ENCODE peak calls at places on chromosome X, in nine cellular contexts. U is heart left ventricle, Y is heart right ventricle, O is fibroblast of lung, B is brain microvascular endothelial cell, C is H9, R is mammary epithelial cell, H is trophoblast cell, A is esophagus squamous epithelium. J is an unnamed sample.

GRCh38 chrX:19382500-19383145 is 38.9 kb downstream of the PDHA1 start:
- DNase-seq in R (peak), C (peak), O (peak), Y (peak), U (peak), B (peak), A (no peak), H (peak), J (peak)

GRCh38 chrX:149825424-149825823 is 43.7 kb downstream of the MAGEA9 start:
- DNase-seq in Y (no peak), R (no peak), H (no peak), O (no peak), A (no peak), U (no peak), C (peak), B (peak), J (peak)

GRCh38 chrX:155857561-155857960 is 23.6 kb upstream of the VAMP7 start:
- DNase-seq in O (peak), Y (no peak), A (no peak), C (peak), R (no peak), B (no peak), U (no peak), H (no peak), J (peak)

GRCh38 chrX:136752796-136753195 is 27.9 kb downstream of the ARHGEF6 start:
- DNase-seq in B (peak), Y (no peak), A (no peak), H (no peak), U (no peak), C (no peak), R (no peak), O (peak), J (no peak)

GRCh38 chrX:55710701-55711100 is 6.8 kb upstream of the RRAGB start:
- DNase-seq in O (peak), C (no peak), H (peak), B (peak), U (no peak), A (no peak), R (peak), Y (peak), J (no peak)

GRCh38 chrX:11111038-11111851 is at the start of gene HCCS:
- DNase-seq in A (peak), Y (peak), H (peak), U (peak), O (peak), B (peak), R (peak), C (peak), J (peak)

GRCh38 chrX:125522752-125523151 is 203.1 kb downstream of the TEX13C start:
- DNase-seq in B (no peak), H (no peak), R (no peak), C (no peak), U (no peak), Y (no peak), O (no peak), A (no peak), J (no peak)

GRCh38 chrX:331145-331771 is 12.7 kb upstream of the GTPBP6 start:
- DNase-seq in B (peak), R (no peak), Y (no peak), U (peak), A (no peak), C (no peak), H (no peak), O (peak), J (no peak)

GRCh38 chrX:79366888-79367749 is at the start of gene ITM2A:
- DNase-seq in H (no peak), A (no peak), U (peak), C (peak), Y (peak), B (no peak), O (no peak), R (peak), J (peak)

GRCh38 chrX:39894626-39895025 is 203.1 kb downstream of the BCOR start:
- DNase-seq in R (no peak), A (no peak), B (no peak), Y (no peak), O (no peak), C (no peak), H (no peak), U (no peak), J (no peak)

GRCh38 chrX:18390941-18391538 is 34.4 kb upstream of the CDKL5 start:
- DNase-seq in O (peak), Y (peak), B (peak), R (peak), C (peak), A (peak), H (peak), U (peak), J (peak)

GRCh38 chrX:71216446-71216845 is 6.6 kb upstream of the GJB1 start:
- DNase-seq in C (no peak), O (no peak), H (no peak), A (no peak), B (no peak), U (no peak), Y (no peak), R (no peak), J (no peak)

GRCh38 chrX:150508461-150509367 is 59.7 kb upstream of the MTM1 start:
- DNase-seq in U (peak), C (peak), Y (peak), H (no peak), O (peak), A (no peak), B (no peak), R (no peak), J (peak)

GRCh38 chrX:1162119-1162916 is 50.1 kb downstream of the CRLF2 start:
- DNase-seq in B (no peak), R (no peak), C (no peak), U (no peak), O (no peak), H (no peak), Y (no peak), A (no peak), J (no peak)

GRCh38 chrX:20177093-20177492 is 35.5 kb upstream of the EIF1AX start:
- DNase-seq in H (no peak), B (no peak), R (no peak), C (no peak), A (no peak), Y (no peak), O (no peak), U (no peak), J (no peak)

GRCh38 chrX:139120760-139121159 is 409.2 kb upstream of the FGF13 start:
- DNase-seq in Y (no peak), H (no peak), A (no peak), R (peak), B (no peak), U (no peak), C (no peak), O (no peak), J (no peak)

GRCh38 chrX:39017062-39017461 is 215.8 kb downstream of the MID1IP1 start:
- DNase-seq in B (no peak), A (no peak), H (no peak), R (no peak), Y (no peak), C (no peak), U (no peak), O (no peak), J (no peak)

GRCh38 chrX:16155586-16155985 is 11.7 kb upstream of the MAGEB17 start:
- DNase-seq in B (no peak), C (no peak), O (no peak), H (no peak), U (no peak), R (no peak), A (no peak), Y (no peak), J (no peak)

GRCh38 chrX:119410027-119410819 is 11.1 kb downstream of the SLC25A43 start:
- DNase-seq in B (peak), A (peak), R (peak), U (no peak), O (peak), C (no peak), H (peak), Y (no peak), J (peak)

GRCh38 chrX:866441-866990 is 235.9 kb downstream of the SHOX start:
- DNase-seq in A (no peak), U (no peak), Y (no peak), H (no peak), B (no peak), O (no peak), C (no peak), R (no peak), J (no peak)

GRCh38 chrX:12488781-12489180 is 302.4 kb upstream of the PRPS2 start:
- DNase-seq in C (no peak), H (no peak), A (no peak), Y (no peak), R (no peak), B (no peak), O (no peak), U (no peak), J (no peak)

GRCh38 chrX:12249997-12250396 is 111.7 kb downstream of the FRMPD4 start:
- DNase-seq in Y (no peak), C (no peak), A (no peak), U (no peak), R (peak), O (no peak), B (peak), H (no peak), J (no peak)

GRCh38 chrX:108159028-108159670 is 67.6 kb downstream of the ATG4A start:
- DNase-seq in B (no peak), R (no peak), O (no peak), U (no peak), H (no peak), Y (no peak), A (no peak), C (no peak), J (no peak)

GRCh38 chrX:40174594-40175415 is 77.0 kb upstream of the BCOR start:
- DNase-seq in A (no peak), O (peak), R (no peak), U (peak), H (peak), C (peak), Y (no peak), B (peak), J (peak)

GRCh38 chrX:30613736-30614135 is 36.2 kb upstream of the TASL start:
- DNase-seq in O (no peak), A (no peak), H (no peak), Y (no peak), U (no peak), C (no peak), R (no peak), B (no peak), J (no peak)

GRCh38 chrX:39819921-39820849 is 277.6 kb downstream of the BCOR start:
- DNase-seq in B (no peak), R (no peak), Y (no peak), O (no peak), U (peak), A (no peak), C (peak), H (no peak), J (peak)

GRCh38 chrX:105744291-105744690 is 78.0 kb upstream of the NRK start:
- DNase-seq in B (no peak), R (peak), U (no peak), O (no peak), Y (no peak), A (no peak), H (peak), C (no peak), J (no peak)

GRCh38 chrX:77446840-77447239 is 349 bp upstream of the FGF16 start:
- DNase-seq in C (no peak), A (no peak), H (no peak), B (no peak), O (peak), Y (no peak), U (no peak), R (no peak), J (peak)

GRCh38 chrX:31546130-31546529 is 474.3 kb upstream of the FTHL17 start:
- DNase-seq in B (peak), O (peak), Y (no peak), H (no peak), A (no peak), U (no peak), R (peak), C (no peak), J (peak)

GRCh38 chrX:37302569-37302968 is 46.6 kb upstream of the PRRG1 start:
- DNase-seq in A (no peak), U (peak), B (peak), Y (no peak), R (peak), O (peak), C (peak), H (no peak), J (peak)

GRCh38 chrX:151973851-151974335 is 583 bp downstream of the GABRE start:
- DNase-seq in A (no peak), B (no peak), Y (peak), C (peak), H (no peak), R (peak), U (peak), O (no peak), J (peak)

GRCh38 chrX:120125444-120125843 is 9.7 kb upstream of the RHOXF1 start:
- DNase-seq in C (no peak), Y (peak), R (no peak), U (no peak), O (peak), B (no peak), A (no peak), H (no peak), J (no peak)

GRCh38 chrX:135543924-135544323 is 23.5 kb downstream of the INTS6L start:
- DNase-seq in B (no peak), Y (no peak), A (no peak), C (peak), O (no peak), U (no peak), H (no peak), R (no peak), J (peak)

GRCh38 chrX:135549519-135549918 is 29.1 kb downstream of the INTS6L start:
- DNase-seq in A (no peak), R (no peak), Y (no peak), O (no peak), H (no peak), C (no peak), B (no peak), U (no peak), J (no peak)

DNA sequence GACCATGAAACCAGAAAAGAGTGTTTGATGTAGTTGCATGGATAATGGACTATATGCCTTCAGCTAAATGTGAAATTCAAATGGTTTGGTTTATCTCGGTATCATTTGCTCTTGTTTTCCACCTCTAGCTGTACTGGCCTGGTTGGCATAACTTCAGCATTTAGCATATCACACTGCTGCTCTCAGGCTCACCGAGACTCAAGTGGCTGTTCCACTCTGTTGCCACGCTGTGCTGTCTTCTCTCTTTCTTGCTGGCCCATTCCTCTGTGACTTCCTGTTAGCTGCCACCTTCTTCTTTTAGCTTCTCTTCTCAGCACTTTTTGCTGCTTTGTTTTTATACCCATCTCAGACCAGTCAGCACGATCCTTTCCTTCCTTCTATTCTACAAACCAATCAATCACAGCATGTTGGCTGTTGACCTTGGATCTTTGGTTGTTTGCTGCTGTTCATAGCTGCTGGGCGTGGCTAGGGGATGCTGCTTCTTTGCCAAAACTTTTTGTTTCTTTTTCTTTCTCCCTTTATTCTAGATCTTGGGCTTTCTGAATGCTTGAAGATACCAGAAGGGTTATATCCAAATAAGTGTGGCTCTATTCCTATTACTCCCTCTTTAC is 24.0 kb downstream of the INTS6L start:
- DNase-seq in H (no peak), C (no peak), Y (no peak), O (no peak), A (no peak), R (no peak), B (no peak), U (peak), J (no peak)
- H3K27ac ChIP-seq in H (no peak), C (no peak), Y (no peak), O (no peak), A (no peak), R (no peak), B (no peak), U (no peak), J (no peak)

DNA sequence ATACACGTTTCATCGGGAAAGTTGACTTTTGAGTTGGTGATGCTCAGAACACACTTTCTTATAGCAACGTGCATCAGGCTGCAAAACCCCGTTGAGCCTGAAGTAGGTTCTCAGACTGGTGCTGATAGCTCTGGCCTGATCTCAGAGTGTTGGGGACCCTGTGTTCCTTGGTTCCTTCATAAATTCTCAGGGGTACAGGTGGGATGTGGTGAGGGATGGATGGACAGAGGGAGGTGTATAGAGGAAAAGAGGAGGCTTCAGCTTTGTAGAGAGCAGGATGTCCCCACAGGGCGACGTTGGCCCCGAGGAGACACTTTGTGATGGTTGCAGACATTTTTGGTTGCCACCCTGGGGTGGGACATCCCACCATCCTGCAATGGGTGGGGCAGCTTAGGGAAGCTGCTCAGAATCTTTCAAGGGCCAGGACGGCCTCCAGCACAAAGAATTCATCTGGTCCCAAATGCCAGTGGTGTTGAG is 2.5 kb downstream of the CD99 start:
- DNase-seq in R (no peak), Y (no peak), B (no peak), A (no peak), C (no peak), U (no peak), O (no peak), H (no peak), J (no peak)
- H3K27ac ChIP-seq in R (no peak), Y (peak), B (no peak), A (no peak), C (no peak), U (peak), O (peak), H (peak), J (no peak)

GRCh38 chrX:154775611-154776349 is 13.1 kb downstream of the DKC1 start:
- DNase-seq in Y (peak), A (no peak), O (no peak), U (peak), R (peak), C (no peak), B (no peak), H (no peak), J (peak)
- H3K27ac ChIP-seq in Y (no peak), A (no peak), O (no peak), U (no peak), R (no peak), C (no peak), B (no peak), H (no peak), J (no peak)

DNA sequence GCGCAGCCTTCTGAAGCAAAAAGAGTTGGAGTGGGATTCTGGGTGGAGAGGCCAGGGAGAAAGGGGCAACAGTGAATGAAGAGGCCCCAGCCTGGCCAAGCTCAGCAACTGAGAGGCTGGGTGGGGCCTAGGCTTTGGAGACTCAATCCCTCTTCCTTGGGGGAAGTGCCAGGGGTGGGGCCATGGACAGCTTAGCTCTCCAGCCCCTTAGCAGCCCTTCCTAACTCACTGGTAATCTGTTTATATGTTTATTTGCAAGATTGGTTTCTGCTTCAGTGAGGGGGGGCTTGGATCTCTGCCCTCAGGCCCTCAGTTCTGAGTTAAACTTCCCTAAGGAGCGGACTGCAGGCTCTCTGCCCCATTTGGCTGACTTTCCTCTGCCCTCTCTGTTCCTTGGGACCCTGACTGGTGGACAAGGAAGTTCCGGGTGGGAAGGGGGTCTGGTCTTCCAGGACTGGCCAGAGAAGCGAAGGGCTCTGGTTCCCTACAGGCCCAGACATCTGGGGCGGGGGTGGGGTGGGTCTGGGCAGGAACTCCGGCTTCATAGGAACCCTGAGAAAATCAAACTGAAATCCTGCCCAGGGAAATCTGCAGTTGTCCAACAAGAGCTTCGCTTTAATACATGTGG is 51.4 kb downstream of the NALF2 start:
- DNase-seq in H (no peak), C (no peak), U (peak), O (peak), Y (no peak), B (no peak), A (no peak), R (no peak), J (peak)
- H3K27ac ChIP-seq in H (peak), C (no peak), U (no peak), O (no peak), Y (no peak), B (no peak), A (no peak), R (no peak), J (peak)